ENCODE peak calls at places on chromosomes 2 and 18, in four cellular contexts. One of them, this sample, is unnamed.

GRCh38 chr2:219419331-219420197 is 1.4 kb downstream of the DES start:
- DNase-seq in fibroblast of gingiva: no peak
- DNase-seq in activated naive CD4-positive, alpha-beta T cell: no peak
- DNase-seq in SHP77: no peak
- DNase-seq in this sample: no peak

GRCh38 chr2:158060862-158061435 is 40.7 kb upstream of the UPP2 start:
- DNase-seq in activated naive CD4-positive, alpha-beta T cell: no peak
- DNase-seq in fibroblast of gingiva: peak
- DNase-seq in SHP77: no peak
- DNase-seq in this sample: no peak

GRCh38 chr2:33205693-33206434 is 259.1 kb downstream of the LTBP1 start:
- DNase-seq in fibroblast of gingiva: no peak
- DNase-seq in SHP77: no peak
- DNase-seq in activated naive CD4-positive, alpha-beta T cell: no peak
- DNase-seq in this sample: no peak

GRCh38 chr2:20551231-20551944 is 99.5 kb downstream of the HS1BP3 start:
- DNase-seq in fibroblast of gingiva: peak
- DNase-seq in activated naive CD4-positive, alpha-beta T cell: no peak
- DNase-seq in SHP77: no peak
- DNase-seq in this sample: no peak

GRCh38 chr2:217857624-217858506 is 144.9 kb downstream of the TNS1 start:
- DNase-seq in fibroblast of gingiva: no peak
- DNase-seq in activated naive CD4-positive, alpha-beta T cell: no peak
- DNase-seq in SHP77: no peak
- DNase-seq in this sample: no peak

GRCh38 chr2:234328444-234328990 is 168.4 kb downstream of the ARL4C start:
- DNase-seq in fibroblast of gingiva: no peak
- DNase-seq in activated naive CD4-positive, alpha-beta T cell: no peak
- DNase-seq in SHP77: no peak
- DNase-seq in this sample: no peak

GRCh38 chr2:47299555-47299954 is 103.4 kb upstream of the MSH2 start:
- DNase-seq in activated naive CD4-positive, alpha-beta T cell: no peak
- DNase-seq in fibroblast of gingiva: peak
- DNase-seq in SHP77: no peak
- DNase-seq in this sample: no peak

GRCh38 chr18:62987035-62987830 is 271.9 kb downstream of the PHLPP1 start:
- DNase-seq in SHP77: no peak
- DNase-seq in fibroblast of gingiva: no peak
- DNase-seq in activated naive CD4-positive, alpha-beta T cell: no peak
- DNase-seq in this sample: no peak

GRCh38 chr2:177599072-177599688 is 206.6 kb downstream of the AGPS start:
- DNase-seq in activated naive CD4-positive, alpha-beta T cell: no peak
- DNase-seq in fibroblast of gingiva: no peak
- DNase-seq in SHP77: no peak
- DNase-seq in this sample: no peak

GRCh38 chr2:24404582-24404981 is 44.2 kb upstream of the ITSN2 start:
- DNase-seq in fibroblast of gingiva: peak
- DNase-seq in SHP77: no peak
- DNase-seq in activated naive CD4-positive, alpha-beta T cell: no peak
- DNase-seq in this sample: no peak

GRCh38 chr18:79524181-79525078 is 128.7 kb downstream of the NFATC1 start:
- DNase-seq in fibroblast of gingiva: no peak
- DNase-seq in activated naive CD4-positive, alpha-beta T cell: no peak
- DNase-seq in SHP77: no peak
- DNase-seq in this sample: no peak

GRCh38 chr2:5982911-5983310 is 290.7 kb downstream of the SOX11 start:
- DNase-seq in SHP77: no peak
- DNase-seq in fibroblast of gingiva: no peak
- DNase-seq in activated naive CD4-positive, alpha-beta T cell: no peak
- DNase-seq in this sample: no peak